ENCODE peak calls at places on chromosomes 4 and X, in nine cellular contexts. One of them, this sample, is unnamed.

GRCh38 chr4:3766791-3767561 is 791 bp downstream of the ADRA2C start:
- DNase-seq in right atrium auricular region: no peak
- DNase-seq in MM.1S: no peak
- DNase-seq in fibroblast of lung: no peak
- DNase-seq in astrocyte of the cerebellum: no peak
- DNase-seq in stomach: no peak
- DNase-seq in NB4: no peak
- DNase-seq in hepatocyte: peak; percentile 48
- DNase-seq in choroid plexus epithelial cell: peak; percentile 2
- DNase-seq in this sample: no peak

GRCh38 chr4:185257694-185258093 is 48.3 kb downstream of the SNX25 start:
- DNase-seq in right atrium auricular region: no peak
- DNase-seq in MM.1S: no peak
- DNase-seq in fibroblast of lung: no peak
- DNase-seq in astrocyte of the cerebellum: no peak
- DNase-seq in stomach: no peak
- DNase-seq in NB4: no peak
- DNase-seq in hepatocyte: no peak
- DNase-seq in choroid plexus epithelial cell: no peak
- DNase-seq in this sample: no peak

GRCh38 chr4:181909368-181909767 is 333.8 kb upstream of the TENM3 start:
- DNase-seq in right atrium auricular region: no peak
- DNase-seq in MM.1S: no peak
- DNase-seq in fibroblast of lung: peak; percentile 87
- DNase-seq in astrocyte of the cerebellum: peak; percentile 40
- DNase-seq in stomach: no peak
- DNase-seq in NB4: no peak
- DNase-seq in hepatocyte: peak; percentile 55
- DNase-seq in choroid plexus epithelial cell: peak; percentile 90
- DNase-seq in this sample: no peak

GRCh38 chr4:97359826-97360225 is 783.5 kb downstream of the STPG2 start:
- DNase-seq in right atrium auricular region: no peak
- DNase-seq in MM.1S: peak; percentile 51
- DNase-seq in fibroblast of lung: no peak
- DNase-seq in astrocyte of the cerebellum: no peak
- DNase-seq in stomach: no peak
- DNase-seq in NB4: no peak
- DNase-seq in hepatocyte: no peak
- DNase-seq in choroid plexus epithelial cell: no peak
- DNase-seq in this sample: no peak

GRCh38 chr4:1383728-1384591 is 22.3 kb downstream of the NKX1-1 start:
- DNase-seq in right atrium auricular region: no peak
- DNase-seq in MM.1S: no peak
- DNase-seq in fibroblast of lung: no peak
- DNase-seq in astrocyte of the cerebellum: no peak
- DNase-seq in stomach: no peak
- DNase-seq in NB4: no peak
- DNase-seq in hepatocyte: no peak
- DNase-seq in choroid plexus epithelial cell: no peak
- DNase-seq in this sample: no peak

GRCh38 chrX:16239211-16239610 is 71.9 kb downstream of the MAGEB17 start:
- DNase-seq in right atrium auricular region: no peak
- DNase-seq in MM.1S: no peak
- DNase-seq in fibroblast of lung: peak; percentile 61
- DNase-seq in astrocyte of the cerebellum: peak; percentile 91
- DNase-seq in stomach: no peak
- DNase-seq in NB4: no peak
- DNase-seq in hepatocyte: peak; percentile 58
- DNase-seq in choroid plexus epithelial cell: peak; percentile 91
- DNase-seq in this sample: no peak

GRCh38 chrX:57906790-57907189 is 3.5 kb downstream of the ZXDA start:
- DNase-seq in right atrium auricular region: no peak
- DNase-seq in MM.1S: no peak
- DNase-seq in fibroblast of lung: peak; percentile 47
- DNase-seq in astrocyte of the cerebellum: peak; percentile 15
- DNase-seq in stomach: no peak
- DNase-seq in NB4: no peak
- DNase-seq in hepatocyte: no peak
- DNase-seq in choroid plexus epithelial cell: peak; percentile 63
- DNase-seq in this sample: no peak

GRCh38 chr4:102299708-102300107 is 45.6 kb downstream of the SLC39A8 start:
- DNase-seq in right atrium auricular region: peak; percentile 69
- DNase-seq in MM.1S: peak; percentile 21
- DNase-seq in fibroblast of lung: peak; percentile 20
- DNase-seq in astrocyte of the cerebellum: peak; percentile 19
- DNase-seq in stomach: peak; percentile 26
- DNase-seq in NB4: peak; percentile 47
- DNase-seq in hepatocyte: peak; percentile 73
- DNase-seq in choroid plexus epithelial cell: peak; percentile 78
- DNase-seq in this sample: no peak

GRCh38 chrX:110015027-110015426 is 12.1 kb downstream of the TMEM164 start:
- DNase-seq in right atrium auricular region: no peak
- DNase-seq in MM.1S: no peak
- DNase-seq in fibroblast of lung: peak; percentile 11
- DNase-seq in astrocyte of the cerebellum: no peak
- DNase-seq in stomach: no peak
- DNase-seq in NB4: no peak
- DNase-seq in hepatocyte: no peak
- DNase-seq in choroid plexus epithelial cell: peak; percentile 14
- DNase-seq in this sample: no peak

GRCh38 chr4:168569066-168569908 is 72.4 kb downstream of the PALLD start:
- DNase-seq in right atrium auricular region: no peak
- DNase-seq in MM.1S: no peak
- DNase-seq in fibroblast of lung: no peak
- DNase-seq in astrocyte of the cerebellum: no peak
- DNase-seq in stomach: peak; percentile 61
- DNase-seq in NB4: no peak
- DNase-seq in hepatocyte: peak; percentile 76
- DNase-seq in choroid plexus epithelial cell: peak; percentile 68
- DNase-seq in this sample: no peak

GRCh38 chr4:113935190-113935589 is 44.3 kb downstream of the ARSJ start:
- DNase-seq in right atrium auricular region: no peak
- DNase-seq in MM.1S: no peak
- DNase-seq in fibroblast of lung: no peak
- DNase-seq in astrocyte of the cerebellum: no peak
- DNase-seq in stomach: no peak
- DNase-seq in NB4: no peak
- DNase-seq in hepatocyte: no peak
- DNase-seq in choroid plexus epithelial cell: peak; percentile 30
- DNase-seq in this sample: no peak

GRCh38 chr4:88843067-88843723 is 145.6 kb upstream of the NAP1L5 start:
- DNase-seq in right atrium auricular region: no peak
- DNase-seq in MM.1S: no peak
- DNase-seq in fibroblast of lung: peak; percentile 57
- DNase-seq in astrocyte of the cerebellum: no peak
- DNase-seq in stomach: no peak
- DNase-seq in NB4: no peak
- DNase-seq in hepatocyte: no peak
- DNase-seq in choroid plexus epithelial cell: peak; percentile 47
- DNase-seq in this sample: no peak

GRCh38 chr4:168150651-168151050 is 58.3 kb downstream of the ANXA10 start:
- DNase-seq in right atrium auricular region: no peak
- DNase-seq in MM.1S: no peak
- DNase-seq in fibroblast of lung: no peak
- DNase-seq in astrocyte of the cerebellum: peak; percentile 38
- DNase-seq in stomach: no peak
- DNase-seq in NB4: no peak
- DNase-seq in hepatocyte: no peak
- DNase-seq in choroid plexus epithelial cell: peak; percentile 67
- DNase-seq in this sample: no peak

GRCh38 chr4:121900132-121900983 is 30.1 kb upstream of the BBS7 start:
- DNase-seq in right atrium auricular region: no peak
- DNase-seq in MM.1S: peak; percentile 61
- DNase-seq in fibroblast of lung: peak; percentile 71
- DNase-seq in astrocyte of the cerebellum: peak; percentile 37
- DNase-seq in stomach: peak; percentile 35
- DNase-seq in NB4: peak; percentile 61
- DNase-seq in hepatocyte: peak; percentile 80
- DNase-seq in choroid plexus epithelial cell: peak; percentile 77
- DNase-seq in this sample: no peak
- TF ChIP-seq CTCF in right atrium auricular region: peak; percentile 78
- TF ChIP-seq CTCF in MM.1S: peak; percentile 75
- TF ChIP-seq CTCF in fibroblast of lung: peak; percentile 79
- TF ChIP-seq CTCF in astrocyte of the cerebellum: peak; percentile 83
- TF ChIP-seq CTCF in stomach: peak; percentile 49
- TF ChIP-seq CTCF in NB4: peak; percentile 55
- TF ChIP-seq CTCF in hepatocyte: peak; percentile 84
- TF ChIP-seq CTCF in choroid plexus epithelial cell: peak; percentile 86
- TF ChIP-seq CTCF in this sample: peak; percentile 36

DNA sequence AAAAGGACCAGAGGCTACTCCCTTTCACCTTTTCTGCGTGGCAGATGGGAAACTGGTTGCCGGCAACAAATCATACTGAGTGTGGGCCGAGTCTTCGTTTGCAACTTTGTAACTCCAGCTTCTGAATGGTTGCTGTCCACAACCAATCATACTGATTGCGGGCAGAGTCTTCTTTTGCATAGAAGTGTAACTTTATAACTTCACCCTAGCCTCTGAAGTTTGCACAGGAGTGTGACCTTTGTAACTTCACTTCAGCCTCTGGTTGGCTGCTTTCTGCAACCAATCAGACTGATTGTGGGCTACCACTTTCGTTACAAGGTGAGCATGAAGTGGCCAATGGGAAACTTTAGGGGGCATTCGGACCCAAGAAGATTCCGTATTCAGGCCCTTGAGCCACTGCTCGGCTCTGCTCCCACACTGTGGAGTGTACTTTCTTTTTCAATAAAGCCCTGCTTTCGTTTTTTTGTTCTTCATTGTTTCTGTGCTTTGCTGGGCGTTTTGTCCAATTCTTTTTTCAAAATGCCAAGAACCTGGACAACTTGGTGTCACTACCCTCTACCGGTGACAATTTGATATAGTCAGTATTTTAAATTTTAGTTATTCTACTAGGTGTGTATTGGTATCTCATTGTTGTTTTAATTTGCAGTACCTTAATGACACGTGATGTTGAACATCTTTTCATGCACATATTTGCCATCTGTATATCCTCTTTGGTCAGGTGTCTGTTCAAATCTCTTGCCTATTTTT is 9.0 kb upstream of the PAGE5 start:
- DNase-seq in right atrium auricular region: no peak
- DNase-seq in MM.1S: no peak
- DNase-seq in fibroblast of lung: no peak
- DNase-seq in astrocyte of the cerebellum: no peak
- DNase-seq in stomach: no peak
- DNase-seq in NB4: no peak
- DNase-seq in hepatocyte: no peak
- DNase-seq in choroid plexus epithelial cell: no peak
- DNase-seq in this sample: no peak
- H3K4me3 ChIP-seq in right atrium auricular region: no peak overlapping the region
- H3K4me3 ChIP-seq in MM.1S: no peak overlapping the region
- H3K4me3 ChIP-seq in fibroblast of lung: no peak overlapping the region
- H3K4me3 ChIP-seq in astrocyte of the cerebellum: no peak overlapping the region
- H3K4me3 ChIP-seq in stomach: no peak overlapping the region
- H3K4me3 ChIP-seq in NB4: no peak overlapping the region
- H3K4me3 ChIP-seq in hepatocyte: no peak overlapping the region
- H3K4me3 ChIP-seq in choroid plexus epithelial cell: no peak overlapping the region
- H3K4me3 ChIP-seq in this sample: no peak overlapping the region

GRCh38 chr4:39446483-39446841 is 12.3 kb downstream of the RPL9 start:
- DNase-seq in right atrium auricular region: no peak
- DNase-seq in MM.1S: no peak
- DNase-seq in fibroblast of lung: no peak
- DNase-seq in astrocyte of the cerebellum: no peak
- DNase-seq in stomach: no peak
- DNase-seq in NB4: no peak
- DNase-seq in hepatocyte: no peak
- DNase-seq in choroid plexus epithelial cell: no peak
- DNase-seq in this sample: no peak

GRCh38 chr4:39451423-39452023 is 7.2 kb downstream of the RPL9 start:
- DNase-seq in right atrium auricular region: no peak
- DNase-seq in MM.1S: no peak
- DNase-seq in fibroblast of lung: no peak
- DNase-seq in astrocyte of the cerebellum: no peak
- DNase-seq in stomach: no peak
- DNase-seq in NB4: peak; percentile 30
- DNase-seq in hepatocyte: no peak
- DNase-seq in choroid plexus epithelial cell: no peak
- DNase-seq in this sample: no peak

GRCh38 chr4:39450618-39451017 is 8.1 kb downstream of the RPL9 start:
- DNase-seq in right atrium auricular region: no peak
- DNase-seq in MM.1S: no peak
- DNase-seq in fibroblast of lung: no peak
- DNase-seq in astrocyte of the cerebellum: no peak
- DNase-seq in stomach: no peak
- DNase-seq in NB4: no peak
- DNase-seq in hepatocyte: no peak
- DNase-seq in choroid plexus epithelial cell: no peak
- DNase-seq in this sample: no peak

GRCh38 chr4:39442910-39443480 is 15.7 kb downstream of the RPL9 start:
- DNase-seq in right atrium auricular region: no peak
- DNase-seq in MM.1S: no peak
- DNase-seq in fibroblast of lung: no peak
- DNase-seq in astrocyte of the cerebellum: no peak
- DNase-seq in stomach: no peak
- DNase-seq in NB4: no peak
- DNase-seq in hepatocyte: no peak
- DNase-seq in choroid plexus epithelial cell: no peak
- DNase-seq in this sample: no peak

DNA sequence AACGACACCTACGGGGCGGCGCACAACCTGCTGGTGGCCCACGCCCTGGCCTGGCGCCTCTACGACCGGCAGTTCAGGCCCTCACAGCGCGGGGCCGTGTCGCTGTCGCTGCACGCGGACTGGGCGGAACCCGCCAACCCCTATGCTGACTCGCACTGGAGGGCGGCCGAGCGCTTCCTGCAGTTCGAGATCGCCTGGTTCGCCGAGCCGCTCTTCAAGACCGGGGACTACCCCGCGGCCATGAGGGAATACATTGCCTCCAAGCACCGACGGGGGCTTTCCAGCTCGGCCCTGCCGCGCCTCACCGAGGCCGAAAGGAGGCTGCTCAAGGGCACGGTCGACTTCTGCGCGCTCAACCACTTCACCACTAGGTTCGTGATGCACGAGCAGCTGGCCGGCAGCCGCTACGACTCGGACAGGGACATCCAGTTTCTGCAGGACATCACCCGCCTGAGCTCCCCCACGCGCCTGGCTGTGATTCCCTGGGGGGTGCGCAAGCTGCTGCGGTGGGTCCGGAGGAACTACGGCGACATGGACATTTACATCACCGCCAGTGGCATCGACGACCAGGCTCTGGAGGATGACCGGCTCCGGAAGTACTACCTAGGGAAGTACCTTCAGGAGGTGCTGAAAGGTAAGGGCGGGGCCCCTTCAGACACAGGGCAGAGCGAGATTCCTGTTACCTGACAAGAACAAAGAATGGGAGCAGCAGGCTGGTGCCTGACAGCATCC is 11.7 kb downstream of the RPL9 start:
- DNase-seq in right atrium auricular region: peak; percentile 69
- DNase-seq in MM.1S: no peak
- DNase-seq in fibroblast of lung: peak; percentile 60
- DNase-seq in astrocyte of the cerebellum: peak; percentile 11
- DNase-seq in stomach: peak; percentile 78
- DNase-seq in NB4: peak; percentile 25
- DNase-seq in hepatocyte: peak; percentile 73
- DNase-seq in choroid plexus epithelial cell: peak; percentile 79
- DNase-seq in this sample: peak; percentile 73
- TF ChIP-seq CTCF in right atrium auricular region: peak; percentile 56
- TF ChIP-seq CTCF in MM.1S: no peak
- TF ChIP-seq CTCF in fibroblast of lung: peak; percentile 9
- TF ChIP-seq CTCF in astrocyte of the cerebellum: peak; percentile 31
- TF ChIP-seq CTCF in stomach: peak; percentile 12
- TF ChIP-seq CTCF in NB4: no peak
- TF ChIP-seq CTCF in hepatocyte: peak; percentile 33
- TF ChIP-seq CTCF in choroid plexus epithelial cell: peak; percentile 58
- TF ChIP-seq CTCF in this sample: no peak

GRCh38 chr4:183200453-183200852 is 101.4 kb downstream of the WWC2 start:
- DNase-seq in right atrium auricular region: no peak
- DNase-seq in MM.1S: no peak
- DNase-seq in fibroblast of lung: peak; percentile 87
- DNase-seq in astrocyte of the cerebellum: peak; percentile 88
- DNase-seq in stomach: peak; percentile 79
- DNase-seq in NB4: no peak
- DNase-seq in hepatocyte: no peak
- DNase-seq in choroid plexus epithelial cell: peak; percentile 96
- DNase-seq in this sample: no peak
- H3K4me3 ChIP-seq in right atrium auricular region: no peak overlapping the region
- H3K4me3 ChIP-seq in MM.1S: no peak overlapping the region
- H3K4me3 ChIP-seq in fibroblast of lung: no peak overlapping the region
- H3K4me3 ChIP-seq in astrocyte of the cerebellum: no peak overlapping the region
- H3K4me3 ChIP-seq in stomach: no peak overlapping the region
- H3K4me3 ChIP-seq in NB4: no peak overlapping the region
- H3K4me3 ChIP-seq in hepatocyte: no peak overlapping the region
- H3K4me3 ChIP-seq in choroid plexus epithelial cell: no peak overlapping the region
- H3K4me3 ChIP-seq in this sample: no peak overlapping the region